ENCODE peak calls at places on chromosome 7, in six cellular contexts. I, S, W, F, Y and H are unnamed samples.
A peak's percentile ranks its signal among the peaks of the same experiment; 100 is the strongest.

GRCh38 chr7:19928247-19928646 is 154.8 kb upstream of the TMEM196 start:
- DNase-seq in I (no peak), S (no peak), W (no peak), F (no peak), Y (no peak), H (no peak)

GRCh38 chr7:16785846-16786245 is 19.0 kb downstream of the AGR2 start:
- DNase-seq in I (no peak), S (no peak), W (no peak), F (peak; percentile 21), Y (no peak), H (no peak)

GRCh38 chr7:149195180-149196150 is at the start of gene ZNF282:
- DNase-seq in I (peak; percentile 89), S (peak; percentile 85), W (peak; percentile 94), F (peak; percentile 96), Y (peak; percentile 85), H (peak; percentile 94)

GRCh38 chr7:37927739-37928444 is 7.5 kb downstream of the EPDR1 start:
- DNase-seq in I (no peak), S (no peak), W (no peak), F (no peak), Y (no peak), H (no peak)

GRCh38 chr7:25598765-25599164 is 370.5 kb upstream of the NPVF start:
- DNase-seq in I (no peak), S (no peak), W (no peak), F (no peak), Y (no peak), H (no peak)

GRCh38 chr7:150781016-150781415 is 19.1 kb downstream of the TMEM176B start:
- DNase-seq in I (peak; percentile 81), S (no peak), W (no peak), F (no peak), Y (peak; percentile 41), H (peak; percentile 78)

GRCh38 chr7:127953966-127954365 is 77.3 kb downstream of the LRRC4 start:
- DNase-seq in I (no peak), S (no peak), W (no peak), F (peak; percentile 83), Y (no peak), H (no peak)

GRCh38 chr7:42831051-42831952 is 80.6 kb downstream of the C7orf25 start:
- DNase-seq in I (peak; percentile 44), S (peak; percentile 21), W (peak; percentile 43), F (peak; percentile 41), Y (peak; percentile 80), H (peak; percentile 40)

GRCh38 chr7:43586251-43586900 is 3.5 kb downstream of the STK17A start:
- DNase-seq in I (peak; percentile 49), S (no peak), W (no peak), F (no peak), Y (peak; percentile 94), H (peak; percentile 69)

GRCh38 chr7:44978511-44979366 is at the start of gene MYO1G:
- DNase-seq in I (no peak), S (no peak), W (no peak), F (no peak), Y (no peak), H (no peak)

GRCh38 chr7:150313367-150313809 is 9.8 kb upstream of the LRRC61 start:
- DNase-seq in I (no peak), S (no peak), W (no peak), F (peak; percentile 32), Y (no peak), H (no peak)

GRCh38 chr7:3309140-3309539 is 8.1 kb downstream of the SDK1 start:
- DNase-seq in I (peak; percentile 22), S (no peak), W (no peak), F (no peak), Y (peak; percentile 12), H (peak; percentile 38)

GRCh38 chr7:81414411-81414810 is 355.4 kb downstream of the HGF start:
- DNase-seq in I (no peak), S (no peak), W (no peak), F (no peak), Y (no peak), H (no peak)

GRCh38 chr7:15709978-15710377 is 23.5 kb upstream of the MEOX2 start:
- DNase-seq in I (no peak), S (no peak), W (no peak), F (no peak), Y (no peak), H (no peak)

GRCh38 chr7:15783971-15784693 is 97.6 kb upstream of the MEOX2 start:
- DNase-seq in I (no peak), S (no peak), W (peak; percentile 34), F (peak; percentile 54), Y (no peak), H (peak; percentile 40)

GRCh38 chr7:9672518-9672917 is 1239.1 kb downstream of the NXPH1 start:
- DNase-seq in I (no peak), S (no peak), W (no peak), F (no peak), Y (no peak), H (no peak)

GRCh38 chr7:151167197-151167911 is at the start of gene GBX1:
- DNase-seq in I (no peak), S (peak; percentile 29), W (peak; percentile 59), F (no peak), Y (peak; percentile 8), H (no peak)

GRCh38 chr7:44796504-44797328 is at the start of gene PPIA:
- DNase-seq in I (peak; percentile 98), S (peak; percentile 97), W (peak; percentile 98), F (peak; percentile 99), Y (peak; percentile 100), H (peak; percentile 98)

GRCh38 chr7:43823941-43824340 is 45.4 kb downstream of the MRPS24 start:
- DNase-seq in I (no peak), S (no peak), W (no peak), F (no peak), Y (no peak), H (no peak)

GRCh38 chr7:153529100-153529499 is 523.1 kb upstream of the DPP6 start:
- DNase-seq in I (no peak), S (no peak), W (no peak), F (no peak), Y (no peak), H (no peak)

GRCh38 chr7:44633254-44634186 is 27.1 kb downstream of the OGDH start:
- DNase-seq in I (peak; percentile 97), S (no peak), W (no peak), F (no peak), Y (no peak), H (peak; percentile 94)

GRCh38 chr7:30412810-30413504 is 65.6 kb downstream of the NOD1 start:
- DNase-seq in I (peak; percentile 83), S (peak; percentile 53), W (peak; percentile 70), F (peak; percentile 94), Y (peak; percentile 84), H (peak; percentile 86)

GRCh38 chr7:106205621-106206222 is 79.1 kb downstream of the NAMPT start:
- DNase-seq in I (peak; percentile 20), S (no peak), W (no peak), F (no peak), Y (no peak), H (peak; percentile 55)

GRCh38 chr7:31327071-31327470 is 13.5 kb downstream of the NEUROD6 start:
- DNase-seq in I (peak; percentile 10), S (no peak), W (peak; percentile 38), F (peak; percentile 95), Y (peak; percentile 76), H (no peak)

GRCh38 chr7:140330595-140330994 is 67.7 kb downstream of the SLC37A3 start:
- DNase-seq in I (no peak), S (no peak), W (no peak), F (no peak), Y (no peak), H (no peak)

DNA sequence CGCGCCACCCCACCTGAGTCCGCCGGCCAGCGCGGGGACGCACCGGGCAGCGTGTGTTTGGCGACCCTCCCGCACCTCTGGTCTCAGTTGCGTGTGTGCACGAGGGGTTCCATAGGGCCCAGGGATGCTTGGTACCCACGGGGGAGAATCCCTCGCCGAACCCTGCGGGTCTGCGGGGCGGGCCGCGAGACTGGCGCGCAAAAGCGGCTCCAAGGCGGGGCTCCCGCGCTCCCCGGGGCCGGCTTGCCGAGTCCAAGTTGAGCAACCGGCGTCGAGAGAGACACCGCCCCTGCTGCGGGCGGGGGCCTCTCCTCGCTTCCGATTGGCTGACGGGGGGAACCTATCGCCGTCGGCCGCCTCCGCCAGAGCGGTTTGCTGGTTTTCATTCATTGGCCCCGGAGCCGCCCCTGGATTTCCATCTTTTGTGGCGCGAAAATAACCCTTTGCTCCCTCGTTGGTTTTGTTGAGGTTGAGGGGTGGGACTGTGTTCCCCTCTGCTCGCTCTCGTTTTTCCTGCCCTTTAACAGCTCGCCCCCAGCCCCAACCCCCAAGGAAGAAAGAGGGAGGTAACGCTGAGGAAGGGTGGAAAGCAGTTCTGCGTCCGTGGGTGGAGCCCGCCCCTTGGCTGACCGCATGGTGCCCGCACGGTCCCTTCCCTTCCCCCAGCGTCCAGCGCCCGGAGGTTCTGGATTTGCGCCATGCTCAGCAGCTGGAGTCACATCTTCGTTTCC is 4.0 kb upstream of the IGF2BP3 start:
- DNase-seq in I (peak; percentile 95), S (peak; percentile 98), W (peak; percentile 98), F (peak; percentile 100), Y (peak; percentile 98), H (peak; percentile 98)
- H3K23ac ChIP-seq in I (peak overlapping the region; percentile 96), S (peak overlapping the region; percentile 100), W (peak overlapping the region; percentile 9), F (peak overlapping the region; percentile 31), Y (peak overlapping the region; percentile 54), H (no peak overlapping the region)

DNA sequence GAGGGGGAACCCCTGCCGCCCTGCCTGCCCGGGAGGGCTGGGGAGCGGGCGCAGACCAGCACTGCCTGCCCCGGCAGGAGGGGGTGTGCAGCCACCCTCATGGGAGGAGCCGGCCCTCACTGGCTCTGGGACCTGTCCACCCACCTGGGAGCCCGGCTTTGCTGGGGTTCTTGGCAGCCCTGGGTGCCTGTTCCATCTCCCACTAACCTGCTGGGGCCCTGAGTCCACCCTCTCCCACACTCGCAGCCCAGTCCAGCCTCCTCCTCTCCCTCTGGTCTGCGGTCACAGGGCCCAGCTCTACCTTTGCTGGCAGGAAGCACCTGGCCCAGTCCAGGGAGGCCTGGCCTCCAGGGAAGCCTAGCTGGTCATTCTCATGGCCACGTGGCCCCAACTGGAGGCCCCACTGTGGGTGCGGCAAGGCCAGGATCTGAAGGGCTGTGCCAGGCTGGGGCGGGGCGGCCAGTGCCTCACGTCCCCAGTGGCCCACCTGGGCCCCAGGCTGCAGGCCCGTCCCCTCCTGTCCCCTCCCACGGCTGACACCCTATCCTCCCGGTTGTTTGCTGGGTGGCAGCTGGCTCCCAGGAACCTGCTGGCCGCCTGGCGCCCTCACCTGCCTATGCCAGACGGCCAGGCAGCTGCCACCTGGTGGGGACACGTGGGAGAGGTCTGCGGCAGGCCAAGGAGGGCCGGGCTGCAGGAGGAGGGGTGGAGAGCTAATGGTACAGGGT is at the start of gene TMEM184A:
- DNase-seq in I (no peak), S (no peak), W (peak; percentile 86), F (peak; percentile 79), Y (peak; percentile 82), H (peak; percentile 6)
- H3K27ac ChIP-seq in I (peak within 1 kb of the TSS; percentile 36), S (no peak within 1 kb of the TSS), W (no peak within 1 kb of the TSS), F (no peak within 1 kb of the TSS), Y (peak within 1 kb of the TSS; percentile 86), H (peak within 1 kb of the TSS; percentile 58)

GRCh38 chr7:99944508-99945070 is 15.2 kb upstream of the GJC3 start:
- DNase-seq in I (no peak), S (no peak), W (peak; percentile 49), F (no peak), Y (no peak), H (no peak)
- H3K23ac ChIP-seq in I (no peak overlapping the region), S (no peak overlapping the region), W (no peak overlapping the region), F (no peak overlapping the region), Y (no peak overlapping the region), H (no peak overlapping the region)

DNA sequence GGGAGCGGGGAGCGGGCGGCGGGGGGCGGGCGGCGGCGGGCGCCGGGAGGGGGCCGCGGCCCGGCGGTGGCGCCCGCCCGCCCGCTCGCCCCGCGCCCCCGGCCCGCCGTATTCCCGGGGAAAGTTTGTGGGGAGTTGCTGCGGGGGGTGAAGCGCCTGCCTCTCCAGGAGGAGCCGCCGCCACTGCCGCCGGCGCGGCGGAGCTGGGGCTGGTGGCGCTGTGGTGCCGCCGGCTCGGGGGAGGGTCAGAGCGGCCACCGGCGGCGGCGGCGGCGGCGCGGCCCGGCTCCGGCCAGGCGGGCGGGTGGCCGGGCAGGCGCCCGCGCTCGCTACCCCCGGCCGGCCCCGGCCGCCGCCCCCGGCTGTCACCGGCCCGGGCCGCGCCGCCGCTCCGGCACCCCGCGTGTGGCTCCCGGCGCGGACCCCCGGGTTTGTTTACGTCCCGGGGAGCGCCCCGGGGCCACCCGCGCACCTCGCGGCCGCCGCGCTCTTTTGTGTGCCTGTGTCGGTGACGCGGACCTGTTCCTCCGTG is 861 bp upstream of the CUX1 start:
- DNase-seq in I (peak; percentile 37), S (no peak), W (no peak), F (peak; percentile 50), Y (peak; percentile 57), H (peak; percentile 50)
- H3K27ac ChIP-seq in I (peak overlapping the region; percentile 44), S (no peak overlapping the region), W (no peak overlapping the region), F (peak overlapping the region; percentile 81), Y (peak overlapping the region; percentile 40), H (no peak overlapping the region)